ENCODE peak calls at places on chromosomes 7 and 10, in four cellular contexts. L is activated CD8-positive, alpha-beta memory T cell treated with anti-CD3 and anti-CD28 coated beads, Interleukin-2, amount 50 U/mL, for 48 hours; T is AG04450; S is activated T-cell treated with anti-CD3 and anti-CD28 coated beads, Interleukin-2, amount 50 U/mL, for 24 hours. Y is an unnamed sample.

GRCh38 chr7:31106303-31107105 is 54.4 kb downstream of the ADCYAP1R1 start:
- DNase-seq in L (peak; percentile 25), T (no peak), S (no peak), Y (no peak)

GRCh38 chr10:24531439-24531838 is 192.2 kb downstream of the ARHGAP21 start:
- DNase-seq in L (no peak), T (no peak), S (no peak), Y (no peak)

GRCh38 chr7:36653671-36654355 is 70.5 kb downstream of the AOAH start:
- DNase-seq in L (no peak), T (no peak), S (no peak), Y (no peak)

GRCh38 chr10:23439920-23440875 is 1.3 kb downstream of the OTUD1 start:
- DNase-seq in L (peak; percentile 75), T (no peak), S (peak; percentile 67), Y (peak; percentile 40)

GRCh38 chr7:112889834-112890438 is 99.7 kb upstream of the TMEM168 start:
- DNase-seq in L (no peak), T (no peak), S (no peak), Y (no peak)

GRCh38 chr7:137445268-137445667 is 101.7 kb upstream of the PTN start:
- DNase-seq in L (no peak), T (no peak), S (no peak), Y (no peak)

GRCh38 chr10:541750-542371 is 147.6 kb downstream of the DIP2C start:
- DNase-seq in L (no peak), T (no peak), S (no peak), Y (no peak)

GRCh38 chr7:83148776-83149175 is 13.9 kb downstream of the PCLO start:
- DNase-seq in L (no peak), T (no peak), S (no peak), Y (no peak)

GRCh38 chr7:3960045-3960772 is 659.2 kb downstream of the SDK1 start:
- DNase-seq in L (no peak), T (no peak), S (no peak), Y (no peak)

GRCh38 chr7:84025332-84025927 is 169.2 kb downstream of the SEMA3A start:
- DNase-seq in L (no peak), T (peak; percentile 84), S (no peak), Y (peak; percentile 93)

GRCh38 chr10:84429926-84430520 is 101.6 kb downstream of the CCSER2 start:
- DNase-seq in L (peak; percentile 79), T (no peak), S (peak; percentile 67), Y (peak; percentile 70)

GRCh38 chr10:43138757-43139241 is 554 bp downstream of the CSGALNACT2 start:
- DNase-seq in L (peak; percentile 81), T (no peak), S (no peak), Y (peak; percentile 50)

GRCh38 chr10:2464476-2464875 is 602.9 kb upstream of the PFKP start:
- DNase-seq in L (no peak), T (no peak), S (no peak), Y (no peak)

GRCh38 chr7:103073989-103074518 is 542 bp downstream of the FBXL13 start:
- DNase-seq in L (no peak), T (no peak), S (no peak), Y (no peak)

GRCh38 chr10:59007307-59008025 is 169.0 kb upstream of the PHYHIPL start:
- DNase-seq in L (no peak), T (no peak), S (no peak), Y (no peak)

GRCh38 chr7:17339139-17339538 is 40.7 kb downstream of the AHR start:
- DNase-seq in L (no peak), T (no peak), S (no peak), Y (no peak)

GRCh38 chr10:127343831-127344230 is 147.4 kb upstream of the INSYN2A start:
- DNase-seq in L (no peak), T (no peak), S (no peak), Y (peak; percentile 35)

GRCh38 chr10:14123066-14123465 is 207.7 kb downstream of the FRMD4A start:
- DNase-seq in L (no peak), T (no peak), S (no peak), Y (peak; percentile 4)

GRCh38 chr10:58573970-58574538 is 61.4 kb downstream of the BICC1 start:
- DNase-seq in L (no peak), T (no peak), S (no peak), Y (peak; percentile 73)

GRCh38 chr7:152076940-152077933 is 51.8 kb downstream of the GALNT11 start:
- DNase-seq in L (no peak), T (no peak), S (no peak), Y (no peak)

GRCh38 chr10:112643600-112643999 is 196.6 kb downstream of the VTI1A start:
- DNase-seq in L (no peak), T (no peak), S (no peak), Y (peak; percentile 48)

GRCh38 chr7:159008417-159008816 is 136.2 kb downstream of the VIPR2 start:
- DNase-seq in L (no peak), T (no peak), S (no peak), Y (no peak)

GRCh38 chr7:75906991-75907667 is 7.8 kb upstream of the POR start:
- DNase-seq in L (no peak), T (no peak), S (no peak), Y (no peak)

GRCh38 chr7:113812881-113813280 is 105.9 kb downstream of the PPP1R3A start:
- DNase-seq in L (no peak), T (no peak), S (no peak), Y (no peak)